ENCODE peak calls at places on chromosome 21, in five cellular contexts. M is activated naive CD8-positive, alpha-beta T cell treated with anti-CD3 and anti-CD28 coated beads, Interleukin-2, amount 50 U/mL, for 24 hours; G is stimulated activated CD4-positive, alpha-beta T cell treated with anti-CD3 and anti-CD28 coated beads, Interleukin-1b, Interleukin-23, amount 100 ng/mL, for 1 hour; A is fibroblast of the conjunctiva; W is NCI-H2029 treated with DMSO at 0.1 percent for 48 hours. S is an unnamed sample.

GRCh38 chr21:37435120-37435519 is 68.5 kb downstream of the DYRK1A start:
- DNase-seq in M (peak; percentile 18), G (no peak), A (peak; percentile 90), W (no peak), S (peak; percentile 67)

GRCh38 chr21:39094087-39094785 is 89.0 kb downstream of the PSMG1 start:
- DNase-seq in M (no peak), G (no peak), A (no peak), W (no peak), S (peak; percentile 80)

GRCh38 chr21:39640754-39641153 is 28.0 kb downstream of the B3GALT5 start:
- DNase-seq in M (no peak), G (no peak), A (no peak), W (no peak), S (no peak)

GRCh38 chr21:36756527-36756926 is 57.6 kb downstream of the SIM2 start:
- DNase-seq in M (no peak), G (no peak), A (no peak), W (no peak), S (no peak)

GRCh38 chr21:42133131-42133530 is 62.0 kb downstream of the UMODL1 start:
- DNase-seq in M (no peak), G (no peak), A (no peak), W (no peak), S (no peak)

GRCh38 chr21:40947713-40948112 is 100.8 kb upstream of the DSCAM start:
- DNase-seq in M (no peak), G (no peak), A (no peak), W (no peak), S (no peak)

GRCh38 chr21:31117046-31117916 is 79.0 kb upstream of the KRTAP19-8 start:
- DNase-seq in M (no peak), G (no peak), A (peak; percentile 65), W (no peak), S (no peak)

GRCh38 chr21:26140185-26140584 is 30.4 kb downstream of the APP start:
- DNase-seq in M (no peak), G (no peak), A (peak; percentile 74), W (no peak), S (peak; percentile 86)

GRCh38 chr21:37522641-37523295 is 156.2 kb downstream of the DYRK1A start:
- DNase-seq in M (no peak), G (no peak), A (no peak), W (no peak), S (no peak)

GRCh38 chr21:42456457-42456856 is 39.6 kb downstream of the RSPH1 start:
- DNase-seq in M (peak; percentile 42), G (peak; percentile 21), A (no peak), W (no peak), S (no peak)

GRCh38 chr21:36203603-36203889 is 46.9 kb downstream of the DOP1B start:
- DNase-seq in M (peak; percentile 48), G (peak; percentile 16), A (peak; percentile 49), W (no peak), S (no peak)

GRCh38 chr21:31284797-31285397 is 59.2 kb downstream of the TIAM1 start:
- DNase-seq in M (no peak), G (no peak), A (no peak), W (no peak), S (no peak)

GRCh38 chr21:45530423-45531113 is 11.7 kb downstream of the SLC19A1 start:
- DNase-seq in M (no peak), G (no peak), A (no peak), W (no peak), S (peak; percentile 44)

GRCh38 chr21:38798481-38798882 is 7.2 kb upstream of the ETS2 start:
- DNase-seq in M (no peak), G (no peak), A (no peak), W (no peak), S (no peak)

GRCh38 chr21:45293726-45294401 is 6.2 kb upstream of the POFUT2 start:
- DNase-seq in M (no peak), G (no peak), A (no peak), W (no peak), S (no peak)

GRCh38 chr21:38229260-38229877 is 27.4 kb upstream of the KCNJ15 start:
- DNase-seq in M (no peak), G (no peak), A (no peak), W (no peak), S (no peak)

GRCh38 chr21:27464643-27465042 is 497.8 kb upstream of the ADAMTS5 start:
- DNase-seq in M (no peak), G (no peak), A (no peak), W (no peak), S (no peak)

GRCh38 chr21:28334407-28334806 is 658.3 kb downstream of the LTN1 start:
- DNase-seq in M (no peak), G (no peak), A (no peak), W (no peak), S (no peak)

GRCh38 chr21:26945916-26946315 is 21.0 kb downstream of the ADAMTS5 start:
- DNase-seq in M (no peak), G (no peak), A (no peak), W (no peak), S (no peak)

GRCh38 chr21:33157303-33157702 is 72.4 kb upstream of the IFNAR2 start:
- DNase-seq in M (no peak), G (no peak), A (no peak), W (no peak), S (no peak)

GRCh38 chr21:15688016-15688415 is 41.8 kb upstream of the USP25 start:
- DNase-seq in M (no peak), G (no peak), A (no peak), W (no peak), S (no peak)

GRCh38 chr21:26506951-26507350 is 66.1 kb downstream of the CYYR1 start:
- DNase-seq in M (no peak), G (no peak), A (peak; percentile 39), W (no peak), S (no peak)

GRCh38 chr21:34268493-34268892 is 95.3 kb upstream of the KCNE2 start:
- DNase-seq in M (no peak), G (no peak), A (no peak), W (no peak), S (no peak)

GRCh38 chr21:44761011-44761729 is 40.5 kb downstream of the UBE2G2 start:
- DNase-seq in M (no peak), G (no peak), A (no peak), W (no peak), S (no peak)

GRCh38 chr21:30044447-30045064 is 104.8 kb upstream of the GRIK1 start:
- DNase-seq in M (no peak), G (no peak), A (peak; percentile 5), W (peak; percentile 34), S (no peak)

GRCh38 chr21:29218749-29219148 is 80.0 kb upstream of the BACH1 start:
- DNase-seq in M (no peak), G (no peak), A (no peak), W (peak; percentile 33), S (no peak)

GRCh38 chr21:45830720-45831366 is 150.7 kb upstream of the COL6A1 start:
- DNase-seq in M (no peak), G (no peak), A (no peak), W (no peak), S (no peak)

GRCh38 chr21:42547906-42548365 is 34.3 kb downstream of the SLC37A1 start:
- DNase-seq in M (no peak), G (no peak), A (no peak), W (no peak), S (no peak)

S was measured in CD14-positive monocyte.